ENCODE peak calls at places on chromosomes 5 and 9, in six cellular contexts. B is transverse colon; T is cardiac fibroblast; D is activated naive CD4-positive, alpha-beta T cell treated with Interleukin-2 at 50 U/mL for 16 hours; E is neural crest cell; N is mucosa of gallbladder. H is an unnamed sample.

GRCh38 chr5:179769276-179769675 is 24.5 kb upstream of the LTC4S start:
- DNase-seq in B (no peak), T (no peak), D (no peak), E (no peak), N (no peak), H (no peak)

GRCh38 chr5:51986733-51987132 is 603.5 kb downstream of the ISL1 start:
- DNase-seq in B (no peak), T (no peak), D (no peak), E (no peak), N (no peak), H (peak; percentile 46)

GRCh38 chr5:174386306-174386705 is 338.1 kb upstream of the MSX2 start:
- DNase-seq in B (no peak), T (peak; percentile 68), D (no peak), E (no peak), N (no peak), H (no peak)

GRCh38 chr5:97501286-97501964 is 318.4 kb upstream of the RIOK2 start:
- DNase-seq in B (no peak), T (no peak), D (no peak), E (no peak), N (no peak), H (no peak)

GRCh38 chr9:128383791-128384190 is 12.6 kb downstream of the URM1 start:
- DNase-seq in B (no peak), T (no peak), D (no peak), E (no peak), N (no peak), H (no peak)

GRCh38 chr5:132011561-132012384 is at the start of gene ACSL6:
- DNase-seq in B (peak; percentile 37), T (no peak), D (peak; percentile 58), E (peak; percentile 23), N (no peak), H (peak; percentile 18)

GRCh38 chr9:110208031-110208430 is at the start of gene C9orf152:
- DNase-seq in B (peak; percentile 71), T (no peak), D (no peak), E (no peak), N (peak; percentile 62), H (no peak)

GRCh38 chr5:87751801-87752200 is 339.1 kb upstream of the CCNH start:
- DNase-seq in B (no peak), T (no peak), D (no peak), E (no peak), N (no peak), H (no peak)